ENCODE peak calls at places on chromosome 20, in eight cellular contexts. One of them, this sample, is unnamed.

GRCh38 chr20:32252189-32252588 is 25.3 kb upstream of the KIF3B start:
- DNase-seq in K562: no peak
- DNase-seq in heart left ventricle: no peak
- DNase-seq in esophagus squamous epithelium: no peak
- DNase-seq in tibial nerve: no peak
- DNase-seq in IMR-90: no peak
- DNase-seq in lower leg skin: no peak
- DNase-seq in body of pancreas: no peak
- DNase-seq in this sample: no peak

GRCh38 chr20:46130534-46130933 is 12.4 kb downstream of the CD40 start:
- DNase-seq in lower leg skin: no peak
- DNase-seq in esophagus squamous epithelium: no peak
- DNase-seq in heart left ventricle: no peak
- DNase-seq in body of pancreas: no peak
- DNase-seq in tibial nerve: no peak
- DNase-seq in K562: no peak
- DNase-seq in IMR-90: no peak
- DNase-seq in this sample: no peak

GRCh38 chr20:50538276-50538675 is 28.1 kb downstream of the PTPN1 start:
- DNase-seq in IMR-90: no peak
- DNase-seq in K562: no peak
- DNase-seq in tibial nerve: no peak
- DNase-seq in esophagus squamous epithelium: no peak
- DNase-seq in heart left ventricle: no peak
- DNase-seq in lower leg skin: no peak
- DNase-seq in body of pancreas: no peak
- DNase-seq in this sample: peak; percentile 57

GRCh38 chr20:24677626-24678328 is 208.3 kb downstream of the SYNDIG1 start:
- DNase-seq in lower leg skin: no peak
- DNase-seq in K562: no peak
- DNase-seq in tibial nerve: no peak
- DNase-seq in esophagus squamous epithelium: no peak
- DNase-seq in IMR-90: no peak
- DNase-seq in heart left ventricle: no peak
- DNase-seq in body of pancreas: no peak
- DNase-seq in this sample: no peak

GRCh38 chr20:46057856-46058655 is 29.0 kb downstream of the SLC12A5 start:
- DNase-seq in heart left ventricle: peak; percentile 60
- DNase-seq in K562: no peak
- DNase-seq in tibial nerve: peak; percentile 25
- DNase-seq in lower leg skin: peak; percentile 91
- DNase-seq in IMR-90: peak; percentile 47
- DNase-seq in body of pancreas: peak; percentile 27
- DNase-seq in esophagus squamous epithelium: no peak
- DNase-seq in this sample: no peak

GRCh38 chr20:60572991-60573390 is 614.8 kb downstream of the CDH26 start:
- DNase-seq in K562: no peak
- DNase-seq in esophagus squamous epithelium: no peak
- DNase-seq in lower leg skin: no peak
- DNase-seq in IMR-90: no peak
- DNase-seq in tibial nerve: no peak
- DNase-seq in heart left ventricle: no peak
- DNase-seq in body of pancreas: no peak
- DNase-seq in this sample: no peak

GRCh38 chr20:25012616-25013189 is 20.2 kb upstream of the APMAP start:
- DNase-seq in K562: no peak
- DNase-seq in heart left ventricle: peak; percentile 15
- DNase-seq in body of pancreas: peak; percentile 8
- DNase-seq in esophagus squamous epithelium: no peak
- DNase-seq in tibial nerve: no peak
- DNase-seq in IMR-90: no peak
- DNase-seq in lower leg skin: peak; percentile 59
- DNase-seq in this sample: no peak

GRCh38 chr20:10217517-10218410 is 866 bp upstream of the SNAP25 start:
- DNase-seq in esophagus squamous epithelium: no peak
- DNase-seq in K562: no peak
- DNase-seq in IMR-90: peak; percentile 96
- DNase-seq in lower leg skin: no peak
- DNase-seq in body of pancreas: peak; percentile 37
- DNase-seq in heart left ventricle: no peak
- DNase-seq in tibial nerve: no peak
- DNase-seq in this sample: peak; percentile 44

DNA sequence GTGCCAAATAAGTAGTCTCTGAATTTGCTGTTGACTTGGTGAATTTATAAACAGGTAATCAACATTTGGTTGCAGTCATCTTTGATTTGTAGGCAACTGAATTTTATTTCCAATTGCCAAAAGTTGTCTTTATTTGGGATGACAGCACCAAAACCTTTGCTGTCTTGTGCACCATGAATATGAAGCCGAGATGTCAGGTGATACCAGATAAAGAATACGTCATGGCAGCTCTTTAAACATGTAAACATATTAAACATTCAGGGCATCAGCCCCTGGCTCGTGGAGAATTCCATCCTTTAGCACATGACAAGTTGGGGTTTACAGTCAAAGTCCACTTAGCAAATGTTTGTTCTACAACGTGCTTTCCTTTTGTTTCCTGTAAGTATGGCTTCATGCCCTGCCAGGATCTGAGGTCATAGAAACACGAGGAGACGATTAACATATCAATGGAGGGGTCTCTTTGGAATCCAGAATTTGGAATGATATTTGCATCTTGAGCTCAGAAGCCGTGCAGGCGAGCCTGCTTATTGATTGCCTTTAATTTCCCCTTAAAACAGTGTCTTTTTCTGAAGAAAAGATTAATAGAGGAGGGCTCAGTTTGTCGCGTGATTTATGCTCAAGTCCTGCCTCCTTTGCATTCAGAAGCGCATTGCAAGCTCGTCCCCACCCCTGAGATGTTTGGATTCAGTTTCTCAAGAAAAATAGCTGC is 170.2 kb upstream of the ZNF217 start:
- DNase-seq in heart left ventricle: no peak
- DNase-seq in K562: no peak
- DNase-seq in IMR-90: peak; percentile 58
- DNase-seq in lower leg skin: no peak
- DNase-seq in body of pancreas: peak; percentile 75
- DNase-seq in tibial nerve: no peak
- DNase-seq in esophagus squamous epithelium: no peak
- DNase-seq in this sample: peak; percentile 68
- TF ChIP-seq POLR2A in heart left ventricle: no peak
- TF ChIP-seq POLR2A in K562: no peak
- TF ChIP-seq POLR2A in IMR-90: no peak
- TF ChIP-seq POLR2A in lower leg skin: no peak
- TF ChIP-seq POLR2A in body of pancreas: no peak
- TF ChIP-seq POLR2A in tibial nerve: no peak
- TF ChIP-seq POLR2A in esophagus squamous epithelium: no peak
- TF ChIP-seq POLR2A in this sample: no peak

GRCh38 chr20:62688855-62689460 is 19.7 kb upstream of the NTSR1 start:
- DNase-seq in tibial nerve: no peak
- DNase-seq in lower leg skin: no peak
- DNase-seq in body of pancreas: no peak
- DNase-seq in IMR-90: peak; percentile 7
- DNase-seq in heart left ventricle: no peak
- DNase-seq in esophagus squamous epithelium: no peak
- DNase-seq in K562: no peak
- DNase-seq in this sample: no peak
- TF ChIP-seq CTCF in tibial nerve: no peak
- TF ChIP-seq CTCF in lower leg skin: no peak
- TF ChIP-seq CTCF in body of pancreas: no peak
- TF ChIP-seq CTCF in IMR-90: peak; percentile 32
- TF ChIP-seq CTCF in heart left ventricle: no peak
- TF ChIP-seq CTCF in esophagus squamous epithelium: no peak
- TF ChIP-seq CTCF in K562: peak; percentile 38
- TF ChIP-seq CTCF in this sample: no peak

GRCh38 chr20:4155953-4156352 is 140.6 kb upstream of the RNF24 start:
- DNase-seq in esophagus squamous epithelium: no peak
- DNase-seq in IMR-90: no peak
- DNase-seq in tibial nerve: no peak
- DNase-seq in K562: no peak
- DNase-seq in body of pancreas: no peak
- DNase-seq in lower leg skin: no peak
- DNase-seq in heart left ventricle: no peak
- DNase-seq in this sample: no peak
- TF ChIP-seq POLR2A in esophagus squamous epithelium: no peak
- TF ChIP-seq POLR2A in IMR-90: no peak
- TF ChIP-seq POLR2A in tibial nerve: no peak
- TF ChIP-seq POLR2A in K562: no peak
- TF ChIP-seq POLR2A in body of pancreas: no peak
- TF ChIP-seq POLR2A in lower leg skin: no peak
- TF ChIP-seq POLR2A in heart left ventricle: no peak
- TF ChIP-seq POLR2A in this sample: no peak

GRCh38 chr20:43513298-43514061 is 6.0 kb downstream of the L3MBTL1 start:
- DNase-seq in tibial nerve: no peak
- DNase-seq in esophagus squamous epithelium: no peak
- DNase-seq in heart left ventricle: no peak
- DNase-seq in lower leg skin: no peak
- DNase-seq in IMR-90: no peak
- DNase-seq in body of pancreas: no peak
- DNase-seq in K562: no peak
- DNase-seq in this sample: no peak

GRCh38 chr20:43511879-43512278 is 4.4 kb downstream of the L3MBTL1 start:
- DNase-seq in lower leg skin: no peak
- DNase-seq in body of pancreas: no peak
- DNase-seq in K562: no peak
- DNase-seq in esophagus squamous epithelium: no peak
- DNase-seq in IMR-90: no peak
- DNase-seq in tibial nerve: no peak
- DNase-seq in heart left ventricle: no peak
- DNase-seq in this sample: no peak

GRCh38 chr20:43516251-43516824 is 8.8 kb downstream of the L3MBTL1 start:
- DNase-seq in tibial nerve: no peak
- DNase-seq in heart left ventricle: no peak
- DNase-seq in body of pancreas: no peak
- DNase-seq in lower leg skin: no peak
- DNase-seq in IMR-90: no peak
- DNase-seq in esophagus squamous epithelium: no peak
- DNase-seq in K562: no peak
- DNase-seq in this sample: no peak

GRCh38 chr20:43515628-43516027 is 8.1 kb downstream of the L3MBTL1 start:
- DNase-seq in heart left ventricle: no peak
- DNase-seq in esophagus squamous epithelium: no peak
- DNase-seq in tibial nerve: no peak
- DNase-seq in K562: peak; percentile 43
- DNase-seq in lower leg skin: no peak
- DNase-seq in IMR-90: no peak
- DNase-seq in body of pancreas: no peak
- DNase-seq in this sample: no peak

DNA sequence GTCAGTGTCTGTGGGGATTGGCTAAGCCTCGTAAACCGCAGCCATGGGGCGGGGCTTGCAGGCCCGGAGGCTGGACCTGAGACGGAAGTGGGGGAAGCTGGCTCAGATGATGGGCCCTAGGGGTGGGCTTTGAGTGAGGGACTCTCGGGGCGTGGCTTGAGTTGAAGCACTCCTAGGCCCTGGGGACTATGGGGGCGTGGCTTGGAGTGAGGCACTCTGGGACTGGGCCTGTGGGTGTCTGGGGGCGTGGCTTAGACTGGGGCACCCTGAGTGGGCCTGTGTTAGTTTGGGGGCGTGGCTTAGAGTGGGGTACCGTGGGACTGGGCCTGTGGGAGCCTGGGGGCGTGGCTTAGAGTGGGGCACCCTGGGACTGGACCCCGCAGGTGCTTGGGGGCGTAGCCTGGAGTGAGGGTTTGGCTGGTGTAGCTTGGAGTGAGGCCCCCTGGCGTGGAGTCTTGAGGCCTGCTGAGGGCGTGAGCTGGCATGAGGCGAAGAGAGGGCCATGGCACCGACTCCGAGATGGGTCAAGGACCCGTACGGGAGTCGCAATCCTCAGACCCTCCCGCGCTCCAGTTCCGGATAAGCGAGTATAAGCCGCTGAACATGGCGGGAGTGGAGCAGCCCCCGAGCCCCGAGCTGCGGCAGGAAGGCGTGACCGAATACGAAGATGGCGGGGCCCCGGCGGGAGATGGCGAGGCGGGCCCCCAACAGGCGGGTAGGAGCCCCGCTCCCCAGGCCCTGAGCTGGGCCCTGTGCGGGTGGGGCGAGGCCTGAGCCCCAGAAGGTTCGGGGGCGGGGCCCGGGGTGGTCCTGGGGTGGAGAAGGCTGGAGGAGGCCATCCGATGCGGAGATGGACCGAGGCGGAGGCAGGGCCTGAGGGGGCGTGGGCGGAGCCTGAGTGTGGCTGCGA is 6.8 kb downstream of the L3MBTL1 start:
- DNase-seq in body of pancreas: peak; percentile 100
- DNase-seq in IMR-90: peak; percentile 98
- DNase-seq in K562: peak; percentile 94
- DNase-seq in esophagus squamous epithelium: peak; percentile 78
- DNase-seq in tibial nerve: peak; percentile 93
- DNase-seq in heart left ventricle: peak; percentile 99
- DNase-seq in lower leg skin: peak; percentile 98
- DNase-seq in this sample: peak; percentile 97
- TF ChIP-seq CTCF in body of pancreas: no peak
- TF ChIP-seq CTCF in IMR-90: peak; percentile 31
- TF ChIP-seq CTCF in K562: peak; percentile 20
- TF ChIP-seq CTCF in esophagus squamous epithelium: no peak
- TF ChIP-seq CTCF in tibial nerve: no peak
- TF ChIP-seq CTCF in heart left ventricle: no peak
- TF ChIP-seq CTCF in lower leg skin: no peak
- TF ChIP-seq CTCF in this sample: no peak

GRCh38 chr20:34712525-34713192 is 8.5 kb downstream of the TP53INP2 start:
- DNase-seq in body of pancreas: no peak
- DNase-seq in tibial nerve: no peak
- DNase-seq in esophagus squamous epithelium: no peak
- DNase-seq in K562: no peak
- DNase-seq in heart left ventricle: no peak
- DNase-seq in IMR-90: no peak
- DNase-seq in lower leg skin: peak; percentile 81
- DNase-seq in this sample: no peak

GRCh38 chr20:34711813-34712430 is 7.8 kb downstream of the TP53INP2 start:
- DNase-seq in lower leg skin: peak; percentile 50
- DNase-seq in body of pancreas: no peak
- DNase-seq in K562: no peak
- DNase-seq in heart left ventricle: no peak
- DNase-seq in IMR-90: no peak
- DNase-seq in tibial nerve: no peak
- DNase-seq in esophagus squamous epithelium: no peak
- DNase-seq in this sample: no peak

GRCh38 chr20:34709836-34710567 is 5.9 kb downstream of the TP53INP2 start:
- DNase-seq in lower leg skin: peak; percentile 88
- DNase-seq in heart left ventricle: peak; percentile 74
- DNase-seq in tibial nerve: peak; percentile 45
- DNase-seq in K562: peak; percentile 52
- DNase-seq in body of pancreas: peak; percentile 77
- DNase-seq in IMR-90: peak; percentile 51
- DNase-seq in esophagus squamous epithelium: no peak
- DNase-seq in this sample: peak; percentile 64

GRCh38 chr20:34710568-34710839 is 6.4 kb downstream of the TP53INP2 start:
- DNase-seq in esophagus squamous epithelium: no peak
- DNase-seq in heart left ventricle: no peak
- DNase-seq in K562: no peak
- DNase-seq in tibial nerve: no peak
- DNase-seq in body of pancreas: no peak
- DNase-seq in IMR-90: no peak
- DNase-seq in lower leg skin: no peak
- DNase-seq in this sample: no peak

GRCh38 chr20:34710861-34711574 is 6.9 kb downstream of the TP53INP2 start:
- DNase-seq in esophagus squamous epithelium: no peak
- DNase-seq in heart left ventricle: no peak
- DNase-seq in lower leg skin: no peak
- DNase-seq in IMR-90: no peak
- DNase-seq in tibial nerve: no peak
- DNase-seq in body of pancreas: no peak
- DNase-seq in K562: no peak
- DNase-seq in this sample: no peak
- TF ChIP-seq POLR2A in esophagus squamous epithelium: no peak
- TF ChIP-seq POLR2A in heart left ventricle: no peak
- TF ChIP-seq POLR2A in lower leg skin: no peak
- TF ChIP-seq POLR2A in IMR-90: peak; percentile 19
- TF ChIP-seq POLR2A in tibial nerve: no peak
- TF ChIP-seq POLR2A in body of pancreas: no peak
- TF ChIP-seq POLR2A in K562: no peak
- TF ChIP-seq POLR2A in this sample: no peak

This sample was measured in prostate gland.